ENCODE peak calls at places on chromosomes 16 and 17, in eight cellular contexts. T, Z, E, B, N, W, C and K are unnamed samples.

GRCh38 chr17:72266099-72266852 is 145.5 kb downstream of the SOX9 start:
- DNase-seq in T (no peak), Z (no peak), E (no peak), B (no peak), N (no peak), W (no peak), C (no peak), K (no peak)

GRCh38 chr17:48131216-48131824 is 23.8 kb downstream of the SNX11 start:
- DNase-seq in T (peak), Z (peak), E (no peak), B (peak), N (peak), W (no peak), C (peak), K (no peak)

GRCh38 chr16:583815-584591 is 5.9 kb upstream of the RAB40C start:
- DNase-seq in T (no peak), Z (no peak), E (no peak), B (no peak), N (no peak), W (no peak), C (no peak), K (no peak)

GRCh38 chr16:23398987-23399805 is 53.8 kb downstream of the COG7 start:
- DNase-seq in T (peak), Z (no peak), E (no peak), B (peak), N (no peak), W (no peak), C (peak), K (no peak)

GRCh38 chr17:869567-870530 is 87.7 kb downstream of the MRM3 start:
- DNase-seq in T (no peak), Z (peak), E (no peak), B (peak), N (no peak), W (no peak), C (no peak), K (no peak)

GRCh38 chr17:72590382-72590781 is 469.6 kb downstream of the SOX9 start:
- DNase-seq in T (peak), Z (peak), E (no peak), B (no peak), N (no peak), W (no peak), C (no peak), K (no peak)

GRCh38 chr17:7045492-7046126 is 1.7 kb upstream of the SLC16A11 start:
- DNase-seq in T (peak), Z (peak), E (no peak), B (no peak), N (no peak), W (peak), C (no peak), K (no peak)

GRCh38 chr16:52141871-52142270 is 405.1 kb downstream of the TOX3 start:
- DNase-seq in T (no peak), Z (no peak), E (no peak), B (no peak), N (no peak), W (no peak), C (no peak), K (no peak)

GRCh38 chr17:78665385-78665951 is 88.3 kb upstream of the DNAH17 start:
- DNase-seq in T (no peak), Z (no peak), E (peak), B (no peak), N (no peak), W (no peak), C (no peak), K (no peak)

GRCh38 chr17:10177921-10178788 is 20.3 kb downstream of the GAS7 start:
- DNase-seq in T (peak), Z (peak), E (no peak), B (no peak), N (no peak), W (no peak), C (no peak), K (no peak)

GRCh38 chr17:37131064-37131463 is 182.3 kb downstream of the AATF start:
- DNase-seq in T (peak), Z (no peak), E (no peak), B (no peak), N (no peak), W (no peak), C (no peak), K (no peak)

GRCh38 chr16:11783319-11784047 is 13.6 kb downstream of the ZC3H7A start:
- DNase-seq in T (peak), Z (no peak), E (no peak), B (no peak), N (no peak), W (no peak), C (no peak), K (no peak)

GRCh38 chr17:73710095-73710592 is 65.9 kb upstream of the SDK2 start:
- DNase-seq in T (peak), Z (peak), E (no peak), B (no peak), N (peak), W (no peak), C (peak), K (peak)

GRCh38 chr17:16281351-16281750 is 64.3 kb downstream of the PIGL start:
- DNase-seq in T (peak), Z (peak), E (no peak), B (no peak), N (no peak), W (peak), C (no peak), K (no peak)

GRCh38 chr17:48598727-48599126 is 5.1 kb upstream of the HOXB5 start:
- DNase-seq in T (no peak), Z (no peak), E (no peak), B (no peak), N (no peak), W (no peak), C (no peak), K (no peak)

DNA sequence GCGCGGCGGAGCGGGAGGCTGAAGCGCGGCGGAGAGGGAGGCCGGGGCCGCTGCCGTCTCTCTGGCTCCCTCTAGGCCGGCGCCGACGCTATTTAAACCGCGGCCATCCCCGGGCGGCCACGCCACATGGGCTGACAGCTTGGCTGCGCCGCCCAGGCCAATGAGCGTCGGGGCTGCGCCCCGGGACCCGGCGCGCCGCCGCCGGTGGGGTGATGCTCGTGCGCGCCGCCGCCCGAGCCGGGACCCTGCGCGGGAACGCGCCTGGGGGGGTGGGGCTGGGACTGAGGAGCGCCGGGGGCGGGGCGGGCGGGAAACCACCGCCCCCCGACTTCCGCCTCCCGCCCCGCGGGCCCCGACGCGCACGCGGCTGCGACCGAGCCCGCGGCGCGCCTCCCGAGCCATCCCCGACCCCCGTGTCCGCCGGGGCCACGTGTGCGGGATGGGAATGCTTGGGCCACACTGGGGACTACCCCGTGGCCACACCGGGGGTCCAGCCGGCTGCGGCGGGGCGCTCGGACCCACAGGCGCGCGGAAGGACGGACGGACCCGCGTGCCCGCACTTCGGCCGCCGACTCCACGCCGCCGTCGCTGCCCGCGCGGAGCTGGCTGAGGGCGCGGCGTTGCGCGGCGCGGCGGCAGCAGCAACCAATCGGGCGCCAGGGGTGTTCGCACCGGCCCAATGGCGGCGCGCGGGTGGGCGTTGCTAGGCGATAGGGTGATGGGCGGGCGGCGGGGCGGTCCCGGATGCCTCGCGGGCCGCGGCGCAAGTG is at the start of gene FASN:
- DNase-seq in T (peak), Z (peak), E (peak), B (peak), N (peak), W (peak), C (peak), K (peak)
- TF ChIP-seq CTCF in T (peak), Z (peak), E (peak), B (peak), N (peak), W (peak), C (peak), K (peak)

GRCh38 chr16:89601906-89602272 is 11.6 kb upstream of the DPEP1 start:
- DNase-seq in T (no peak), Z (no peak), E (no peak), B (no peak), N (no peak), W (no peak), C (no peak), K (no peak)

GRCh38 chr16:89600956-89601355 is 12.5 kb upstream of the DPEP1 start:
- DNase-seq in T (no peak), Z (no peak), E (no peak), B (no peak), N (no peak), W (no peak), C (no peak), K (no peak)

GRCh38 chr16:89602952-89603590 is 10.4 kb upstream of the DPEP1 start:
- DNase-seq in T (no peak), Z (no peak), E (no peak), B (no peak), N (no peak), W (no peak), C (no peak), K (no peak)

GRCh38 chr16:89600427-89600826 is 13.0 kb upstream of the DPEP1 start:
- DNase-seq in T (no peak), Z (no peak), E (no peak), B (no peak), N (no peak), W (no peak), C (no peak), K (no peak)

DNA sequence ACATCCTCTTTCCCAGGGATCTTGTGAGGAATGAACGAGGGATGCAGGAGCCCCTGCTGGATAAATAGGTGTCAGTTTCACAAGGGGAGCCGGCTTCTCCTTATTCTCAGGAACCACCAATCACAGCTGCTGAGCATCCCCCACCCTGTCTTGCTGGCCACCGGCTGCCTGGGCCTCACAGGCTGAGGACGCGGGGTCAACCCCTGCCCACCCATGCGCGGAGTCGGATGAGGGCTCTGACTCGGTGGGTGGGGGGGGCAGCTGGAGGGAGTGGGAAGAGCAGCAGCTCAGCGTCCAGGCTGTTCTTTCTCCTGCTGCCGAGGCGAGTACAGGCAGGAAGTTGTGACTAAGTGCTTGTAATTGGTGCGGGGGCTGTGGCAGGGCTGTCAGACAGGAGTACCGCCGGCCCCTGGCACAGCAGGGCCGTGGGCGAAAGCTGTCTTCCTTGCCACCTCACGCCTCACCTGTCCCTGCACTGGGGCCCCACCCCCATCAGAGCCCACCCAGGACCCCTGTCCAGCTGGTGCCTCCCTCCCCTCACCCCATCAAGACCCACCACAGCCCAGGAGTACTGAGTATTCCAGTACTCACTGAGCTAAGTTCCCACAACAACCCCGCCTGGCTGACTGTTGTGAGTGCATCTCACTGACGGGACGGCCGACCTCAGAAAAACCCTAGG is 11.0 kb upstream of the DPEP1 start:
- DNase-seq in T (peak), Z (peak), E (no peak), B (no peak), N (no peak), W (peak), C (no peak), K (no peak)
- TF ChIP-seq CTCF in T (no peak), Z (no peak), E (no peak), B (no peak), N (no peak), W (no peak), C (no peak), K (no peak)

DNA sequence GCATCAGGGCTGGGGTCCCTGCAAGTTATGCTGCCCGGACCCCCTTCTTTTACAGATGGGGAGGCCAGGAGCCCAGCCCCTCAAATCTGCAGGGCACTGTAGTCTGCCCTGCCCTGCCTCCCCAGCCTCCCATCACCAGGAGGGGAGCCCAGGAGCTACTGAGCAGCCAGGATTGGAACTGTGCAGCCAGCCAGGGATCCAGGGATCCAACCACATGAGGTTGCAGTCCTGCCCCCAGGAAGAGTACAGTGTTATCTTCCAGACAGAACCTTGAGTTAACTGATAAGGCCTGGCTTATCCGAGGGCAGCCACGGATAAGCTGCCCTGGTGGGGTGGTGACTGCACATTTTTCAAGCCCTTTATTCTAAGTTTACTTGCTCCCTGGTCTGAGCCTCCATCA is 11.4 kb upstream of the NDRG4 start:
- DNase-seq in T (no peak), Z (no peak), E (peak), B (no peak), N (no peak), W (no peak), C (no peak), K (no peak)
- TF ChIP-seq CTCF in T (no peak), Z (no peak), E (no peak), B (no peak), N (no peak), W (no peak), C (no peak), K (no peak)

GRCh38 chr17:17510456-17511292 is 14.5 kb upstream of the RASD1 start:
- DNase-seq in T (no peak), Z (no peak), E (no peak), B (no peak), N (no peak), W (no peak), C (no peak), K (no peak)

GRCh38 chr17:17511971-17512858 is 16.0 kb upstream of the RASD1 start:
- DNase-seq in T (peak), Z (peak), E (no peak), B (no peak), N (no peak), W (peak), C (no peak), K (no peak)

GRCh38 chr17:17509601-17510425 is 13.6 kb upstream of the RASD1 start:
- DNase-seq in T (no peak), Z (no peak), E (no peak), B (no peak), N (no peak), W (no peak), C (no peak), K (no peak)

GRCh38 chr17:17512866-17513265 is 16.7 kb upstream of the RASD1 start:
- DNase-seq in T (no peak), Z (no peak), E (no peak), B (no peak), N (no peak), W (no peak), C (no peak), K (no peak)

DNA sequence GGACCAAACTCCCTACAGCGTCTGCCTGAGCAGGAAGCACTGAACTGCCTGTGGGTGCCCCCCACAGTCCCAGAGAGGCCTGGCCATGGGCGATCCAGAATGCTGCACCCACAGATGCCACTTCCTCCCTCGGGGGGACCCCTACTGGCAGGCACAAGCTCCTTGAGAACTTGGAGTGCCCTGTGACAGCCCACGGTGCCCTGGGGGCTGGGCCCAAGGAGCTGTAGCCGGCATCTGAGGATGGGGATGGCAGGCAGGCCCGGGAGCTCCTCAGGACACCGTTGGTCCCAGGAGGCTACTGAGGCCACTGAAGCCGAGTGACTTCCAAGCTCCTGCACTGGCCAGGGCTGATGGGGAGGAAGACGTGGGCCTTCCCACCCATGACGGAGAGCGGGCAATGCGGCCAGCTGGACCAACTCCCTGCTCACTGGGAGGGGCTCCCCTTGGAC is 15.1 kb upstream of the RASD1 start:
- DNase-seq in T (no peak), Z (no peak), E (peak), B (no peak), N (no peak), W (no peak), C (no peak), K (no peak)
- TF ChIP-seq CTCF in T (no peak), Z (no peak), E (no peak), B (no peak), N (no peak), W (no peak), C (no peak), K (no peak)

GRCh38 chr16:66751135-66751991 is at the start of gene DYNC1LI2:
- DNase-seq in T (peak), Z (peak), E (peak), B (peak), N (peak), W (no peak), C (peak), K (peak)

GRCh38 chr16:66752379-66752778 is 970 bp upstream of the DYNC1LI2 start:
- DNase-seq in T (no peak), Z (no peak), E (no peak), B (no peak), N (no peak), W (no peak), C (peak), K (no peak)

GRCh38 chr16:66751992-66752322 is 548 bp upstream of the DYNC1LI2 start:
- DNase-seq in T (no peak), Z (no peak), E (no peak), B (no peak), N (no peak), W (no peak), C (no peak), K (no peak)

GRCh38 chr16:66752958-66753357 is 1.5 kb upstream of the DYNC1LI2 start:
- DNase-seq in T (no peak), Z (no peak), E (no peak), B (no peak), N (no peak), W (no peak), C (no peak), K (no peak)

GRCh38 chr16:66750279-66751134 is 902 bp downstream of the DYNC1LI2 start:
- DNase-seq in T (no peak), Z (no peak), E (no peak), B (no peak), N (no peak), W (no peak), C (no peak), K (no peak)
- TF ChIP-seq CTCF in T (no peak), Z (no peak), E (no peak), B (no peak), N (no peak), W (no peak), C (no peak), K (no peak)

DNA sequence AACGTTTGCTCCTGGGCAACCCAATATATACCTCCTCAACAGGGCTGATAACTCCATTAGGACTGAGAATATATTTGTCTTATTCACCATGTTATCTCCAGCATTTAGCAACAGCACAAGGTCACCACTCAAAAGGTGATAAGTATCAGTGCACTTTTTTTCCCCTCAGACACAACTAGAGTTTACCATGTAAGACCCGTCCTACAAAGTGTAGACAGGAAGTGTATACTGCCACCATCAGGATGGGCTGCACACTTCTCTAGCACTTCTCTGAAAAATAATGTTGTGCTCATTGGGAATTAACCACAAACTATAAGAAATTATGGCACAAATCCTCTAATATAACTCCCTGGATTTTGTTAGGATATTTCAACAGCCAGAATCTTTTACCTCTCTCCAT is 5.7 kb upstream of the VAT1L start:
- DNase-seq in T (no peak), Z (no peak), E (no peak), B (no peak), N (no peak), W (no peak), C (no peak), K (no peak)
- TF ChIP-seq CTCF in T (peak), Z (peak), E (peak), B (no peak), N (peak), W (peak), C (no peak), K (peak)

DNA sequence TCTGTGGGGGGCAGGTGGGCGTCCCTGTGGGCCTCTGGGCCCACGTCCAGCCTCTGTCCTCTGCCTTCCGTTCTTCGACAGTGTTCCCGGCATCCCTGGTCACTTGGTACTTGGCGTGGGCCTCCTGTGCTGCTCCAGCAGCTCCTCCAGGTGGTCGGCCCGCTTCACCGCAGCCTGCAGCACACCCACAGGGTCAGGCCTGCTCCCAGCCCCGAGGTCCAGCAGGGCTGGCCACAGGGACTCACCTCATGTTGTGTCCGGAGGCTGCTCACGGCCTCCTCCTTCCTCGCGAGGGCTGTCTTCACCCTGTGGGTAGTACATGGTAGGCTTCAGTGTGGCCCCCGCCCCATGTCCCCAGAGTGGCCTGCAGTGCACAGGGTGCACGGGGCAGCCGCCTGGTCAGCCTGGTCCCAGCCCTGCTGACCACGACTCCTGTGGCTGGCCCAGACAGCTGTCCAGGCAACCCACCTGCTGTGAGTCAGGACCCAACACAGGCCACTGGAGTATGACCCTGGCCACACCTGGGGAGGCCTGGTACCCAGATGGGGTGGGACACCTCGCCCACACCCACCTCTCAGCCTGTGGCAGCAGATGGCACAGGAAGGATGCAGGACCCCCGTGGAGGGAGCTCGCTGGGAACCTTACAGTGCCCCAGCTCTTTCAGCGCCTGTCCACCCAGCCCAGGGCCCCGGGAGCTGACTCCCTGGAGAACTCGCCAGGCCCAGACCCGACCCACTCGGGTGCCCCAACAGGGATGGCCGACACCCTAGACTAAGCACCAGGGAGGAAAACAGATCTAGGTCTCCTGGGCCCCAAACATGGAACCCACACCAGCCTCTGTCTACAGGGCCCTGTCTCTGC is 23.9 kb upstream of the AATK start:
- DNase-seq in T (no peak), Z (no peak), E (no peak), B (no peak), N (no peak), W (no peak), C (no peak), K (no peak)
- TF ChIP-seq CTCF in T (peak), Z (peak), E (no peak), B (no peak), N (peak), W (peak), C (no peak), K (peak)